ENCODE peak calls at places on chromosome 3, in nine cellular contexts. O, T, D, X, W, R, L, S and I are unnamed samples.

GRCh38 chr3:166560253-166560652 is 723.0 kb upstream of the BCHE start:
- DNase-seq in O (no peak), T (no peak), D (no peak), X (no peak), W (no peak), R (no peak), L (no peak), S (no peak), I (no peak)

GRCh38 chr3:138933068-138933668 is 13.8 kb downstream of the FOXL2 start:
- DNase-seq in O (no peak), T (no peak), D (no peak), X (no peak), W (no peak), R (no peak), L (no peak), S (no peak), I (no peak)

GRCh38 chr3:114380233-114380645 is 86.4 kb downstream of the TIGIT start:
- DNase-seq in O (no peak), T (no peak), D (peak; percentile 78), X (no peak), W (no peak), R (no peak), L (peak; percentile 77), S (peak; percentile 69), I (no peak)

GRCh38 chr3:179503640-179504039 is 52.4 kb upstream of the GNB4 start:
- DNase-seq in O (no peak), T (no peak), D (no peak), X (peak; percentile 31), W (no peak), R (no peak), L (no peak), S (no peak), I (no peak)

GRCh38 chr3:193507566-193507965 is 47.1 kb downstream of the ATP13A4 start:
- DNase-seq in O (no peak), T (no peak), D (no peak), X (no peak), W (no peak), R (no peak), L (no peak), S (no peak), I (no peak)

GRCh38 chr3:137105277-137105977 is 147.6 kb downstream of the IL20RB start:
- DNase-seq in O (peak; percentile 42), T (no peak), D (no peak), X (no peak), W (no peak), R (no peak), L (peak; percentile 76), S (no peak), I (no peak)

GRCh38 chr3:50132421-50133282 is 22.5 kb upstream of the SEMA3F start:
- DNase-seq in O (no peak), T (no peak), D (no peak), X (no peak), W (no peak), R (no peak), L (no peak), S (no peak), I (no peak)

GRCh38 chr3:16313955-16314645 is 49.1 kb downstream of the OXNAD1 start:
- DNase-seq in O (no peak), T (peak; percentile 49), D (no peak), X (no peak), W (no peak), R (no peak), L (no peak), S (no peak), I (no peak)

GRCh38 chr3:134885877-134886621 is 91.0 kb downstream of the EPHB1 start:
- DNase-seq in O (no peak), T (no peak), D (no peak), X (no peak), W (no peak), R (no peak), L (no peak), S (no peak), I (no peak)

GRCh38 chr3:37974121-37974927 is 16.3 kb upstream of the VILL start:
- DNase-seq in O (peak; percentile 68), T (peak; percentile 80), D (no peak), X (no peak), W (peak; percentile 57), R (peak; percentile 78), L (peak; percentile 71), S (peak; percentile 55), I (no peak)

GRCh38 chr3:12903000-12903800 is 61.8 kb upstream of the RPL32 start:
- DNase-seq in O (no peak), T (no peak), D (no peak), X (no peak), W (no peak), R (no peak), L (no peak), S (peak; percentile 9), I (no peak)

GRCh38 chr3:88282519-88283241 is 132.9 kb downstream of the C3orf38 start:
- DNase-seq in O (no peak), T (no peak), D (no peak), X (no peak), W (no peak), R (peak; percentile 47), L (no peak), S (no peak), I (no peak)

GRCh38 chr3:186241910-186242821 is 119.9 kb downstream of the DGKG start:
- DNase-seq in O (peak; percentile 44), T (peak; percentile 55), D (no peak), X (no peak), W (peak; percentile 24), R (peak; percentile 85), L (peak; percentile 90), S (peak; percentile 72), I (peak; percentile 35)
- TF ChIP-seq CTCF in O (peak; percentile 34), T (no peak), D (peak; percentile 36), X (peak; percentile 32), W (peak; percentile 15), R (peak; percentile 57), L (peak; percentile 74), S (peak; percentile 58), I (no peak)

DNA sequence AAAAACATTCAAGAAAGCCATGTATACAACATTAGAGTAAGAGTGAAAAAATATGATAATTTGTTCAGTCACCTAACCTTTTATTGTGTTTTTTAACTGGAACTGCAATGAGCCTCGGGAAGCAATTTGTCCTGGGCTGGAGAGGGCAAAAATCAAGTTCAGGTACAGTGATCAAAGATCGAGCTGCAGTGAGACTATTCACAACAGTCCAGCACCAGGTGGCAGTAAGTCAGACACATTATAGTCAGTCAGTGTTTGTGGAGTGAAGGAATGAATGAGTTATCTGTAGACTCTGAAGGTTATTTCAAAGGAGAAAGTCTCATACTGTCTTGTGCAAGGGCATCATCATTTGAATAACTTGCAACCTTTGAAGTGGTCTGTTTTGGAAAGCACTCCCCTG is 116.6 kb downstream of the CHDH start:
- DNase-seq in O (no peak), T (no peak), D (no peak), X (no peak), W (no peak), R (no peak), L (no peak), S (no peak), I (no peak)
- TF ChIP-seq CTCF in O (no peak), T (no peak), D (peak; percentile 12), X (no peak), W (no peak), R (no peak), L (no peak), S (no peak), I (no peak)

DNA sequence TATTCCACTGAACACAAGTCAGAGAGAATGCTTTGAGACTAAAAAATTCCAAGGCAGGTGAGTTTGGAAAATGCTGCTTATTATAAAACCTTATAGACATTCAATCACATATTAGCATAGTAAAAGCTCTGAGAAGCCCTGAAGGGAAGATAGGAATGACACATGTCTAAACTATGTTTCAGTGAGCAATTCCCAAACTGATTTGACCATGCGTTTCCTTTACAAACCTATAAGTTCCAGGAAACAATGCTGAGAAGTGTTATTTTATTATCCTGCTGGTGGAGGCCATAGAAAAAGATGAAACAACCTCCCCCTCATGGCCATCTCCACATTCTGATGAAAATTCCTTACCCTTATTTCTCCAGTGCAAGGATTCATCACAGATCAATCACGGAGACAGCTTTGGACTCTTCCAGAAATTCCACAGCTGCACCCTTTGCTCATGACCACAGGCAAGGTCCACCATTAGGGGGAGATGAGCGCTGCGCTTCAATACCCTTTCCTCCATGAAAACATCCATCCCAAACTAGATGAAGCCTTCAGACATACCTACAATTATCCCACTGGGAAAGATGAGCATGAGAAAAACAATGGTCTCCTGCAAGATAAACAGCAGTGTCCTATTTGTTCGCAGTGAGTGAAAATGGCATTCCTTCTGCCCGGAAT is 372.2 kb downstream of the MAGI1 start:
- DNase-seq in O (no peak), T (no peak), D (no peak), X (no peak), W (no peak), R (no peak), L (peak; percentile 19), S (no peak), I (no peak)
- TF ChIP-seq CTCF in O (no peak), T (no peak), D (no peak), X (no peak), W (no peak), R (no peak), L (no peak), S (no peak), I (no peak)

DNA sequence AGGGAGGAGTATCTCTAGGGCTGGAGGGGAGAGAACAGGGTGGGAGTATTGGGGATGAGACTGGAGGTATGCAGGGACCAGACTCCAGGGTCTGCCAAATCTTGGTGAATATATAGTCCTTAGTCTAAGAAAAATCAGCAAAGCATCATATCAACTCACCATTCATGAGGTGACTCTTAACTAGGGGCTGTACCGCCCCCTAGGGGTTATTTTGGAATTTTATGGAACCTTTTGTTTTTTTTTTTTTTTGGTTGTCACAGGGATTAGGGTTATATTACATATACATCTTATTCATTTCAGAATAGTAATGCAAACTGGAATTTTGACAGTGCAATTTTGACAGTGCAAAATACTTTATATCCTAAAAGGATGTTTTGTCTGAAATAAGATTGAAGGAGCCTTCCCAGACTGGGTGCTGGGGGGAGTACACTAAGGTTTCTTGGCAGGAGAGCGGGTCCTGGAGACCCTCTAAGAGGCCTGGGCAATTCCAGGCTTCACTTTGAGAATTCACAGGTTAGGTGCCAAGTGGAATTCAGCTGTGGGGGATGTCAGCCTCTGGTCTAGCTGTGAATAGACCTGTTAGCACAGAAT is 7.5 kb downstream of the CMTM7 start:
- DNase-seq in O (peak; percentile 25), T (no peak), D (no peak), X (no peak), W (no peak), R (no peak), L (peak; percentile 79), S (no peak), I (no peak)
- TF ChIP-seq CTCF in O (peak; percentile 73), T (peak; percentile 73), D (peak; percentile 55), X (peak; percentile 45), W (peak; percentile 68), R (peak; percentile 62), L (peak; percentile 62), S (peak; percentile 46), I (no peak)

DNA sequence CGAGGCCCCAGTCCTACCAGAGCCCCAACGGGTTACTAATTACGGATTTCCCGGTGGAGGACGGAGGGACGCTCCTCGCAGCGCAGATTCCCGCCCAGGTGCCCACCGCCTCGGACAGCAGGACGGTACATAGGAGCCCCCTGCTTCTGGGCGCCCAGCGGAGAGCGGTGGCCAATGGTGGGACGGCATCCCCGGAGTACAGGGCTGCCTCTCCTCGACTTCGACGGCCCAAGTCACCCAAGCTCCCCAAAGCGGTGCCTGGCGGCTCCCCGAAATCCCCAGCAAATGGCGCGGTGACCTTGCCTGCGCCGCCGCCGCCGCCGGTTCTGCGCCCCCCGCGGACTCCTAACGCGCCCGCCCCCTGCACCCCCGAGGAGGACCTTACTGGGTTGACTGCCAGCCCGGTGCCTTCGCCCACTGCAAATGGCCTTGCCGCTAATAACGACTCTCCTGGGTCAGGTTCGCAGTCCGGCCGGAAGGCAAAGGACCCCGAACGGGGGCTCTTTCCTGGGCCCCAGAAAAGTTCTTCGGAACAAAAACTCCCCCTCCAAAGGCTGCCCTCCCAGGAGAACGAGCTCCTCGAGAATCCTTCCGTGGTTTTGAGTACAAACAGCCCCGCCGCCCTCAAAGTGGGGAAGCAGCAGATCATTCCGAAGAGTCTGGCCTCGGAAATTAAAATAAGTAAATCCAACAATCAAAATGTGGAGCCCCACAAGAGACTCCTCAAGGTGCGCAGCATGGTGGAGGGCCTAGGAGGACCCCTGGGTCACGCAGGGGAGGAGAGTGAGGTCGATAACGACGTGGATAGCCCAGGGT is 1.1 kb downstream of the ARHGEF26 start:
- DNase-seq in O (peak; percentile 41), T (no peak), D (no peak), X (no peak), W (no peak), R (peak; percentile 49), L (no peak), S (peak; percentile 17), I (no peak)
- TF ChIP-seq CTCF in O (no peak), T (no peak), D (no peak), X (no peak), W (no peak), R (no peak), L (peak; percentile 1), S (no peak), I (no peak)